ENCODE peak calls at places on chromosomes 4 and X, in ten cellular contexts. R is effector memory CD4-positive, alpha-beta T cell; Q is PC-3; Y is colonic mucosa; N is WERI-Rb-1; C is CD8-positive, alpha-beta memory T cell; E is neural progenitor cell; L is esophagus squamous epithelium; J is osteoblast; T is naive thymus-derived CD4-positive, alpha-beta T cell. S is an unnamed sample.

GRCh38 chr4:1200425-1201035 is 28.1 kb upstream of the SPON2 start:
- DNase-seq in J (peak; percentile 99), T (no peak), C (peak; percentile 31), Q (no peak), L (no peak), N (peak; percentile 57), Y (peak; percentile 55), E (no peak), R (no peak), S (no peak)

GRCh38 chr4:40608628-40609027 is 21.0 kb downstream of the RBM47 start:
- DNase-seq in L (no peak), C (no peak), E (no peak), N (no peak), Y (no peak), T (no peak), Q (no peak), R (no peak), J (no peak), S (no peak)

GRCh38 chr4:112144546-112145325 is 518 bp upstream of the FAM241A start:
- DNase-seq in L (no peak), J (peak; percentile 41), Q (no peak), E (no peak), R (peak; percentile 3), C (peak; percentile 1), N (no peak), Y (no peak), T (no peak), S (no peak)

GRCh38 chr4:99852199-99852718 is 35.6 kb downstream of the DAPP1 start:
- DNase-seq in L (no peak), N (no peak), E (no peak), Q (no peak), T (no peak), C (no peak), Y (no peak), R (no peak), J (no peak), S (no peak)

GRCh38 chr4:113179996-113180395 is 130.5 kb downstream of the ANK2 start:
- DNase-seq in N (no peak), E (no peak), Q (no peak), L (no peak), T (no peak), J (no peak), R (no peak), Y (no peak), C (no peak), S (no peak)

GRCh38 chr4:7964459-7964858 is 24.8 kb upstream of the AFAP1 start:
- DNase-seq in Y (no peak), E (no peak), Q (peak; percentile 26), J (peak; percentile 79), R (peak; percentile 20), C (no peak), L (no peak), T (no peak), N (no peak), S (no peak)

GRCh38 chr4:10045481-10045880 is 24.2 kb upstream of the SLC2A9 start:
- DNase-seq in R (no peak), T (no peak), L (no peak), E (no peak), J (peak; percentile 45), N (no peak), C (no peak), Q (peak; percentile 6), Y (no peak), S (no peak)

GRCh38 chr4:53490965-53491622 is 100.2 kb downstream of the LNX1 start:
- DNase-seq in J (no peak), L (no peak), N (peak; percentile 11), T (no peak), Q (peak; percentile 87), E (peak; percentile 49), Y (peak; percentile 36), C (no peak), R (no peak), S (no peak)

GRCh38 chr4:177728361-177729152 is 286.3 kb upstream of the AGA start:
- DNase-seq in Y (peak; percentile 58), J (no peak), Q (peak; percentile 82), E (no peak), C (no peak), T (no peak), L (no peak), R (no peak), N (peak; percentile 18), S (no peak)

GRCh38 chrX:23815376-23815775 is 32.4 kb downstream of the SAT1 start:
- DNase-seq in T (no peak), E (no peak), C (no peak), L (no peak), Q (no peak), N (no peak), J (peak; percentile 74), R (no peak), Y (no peak), S (no peak)

GRCh38 chrX:23816179-23816578 is 33.2 kb downstream of the SAT1 start:
- DNase-seq in Q (no peak), J (no peak), C (no peak), T (no peak), Y (no peak), N (no peak), R (no peak), E (no peak), L (no peak), S (no peak)

GRCh38 chrX:23813808-23814207 is 30.8 kb downstream of the SAT1 start:
- DNase-seq in Q (no peak), J (no peak), Y (no peak), E (no peak), L (no peak), R (no peak), T (no peak), N (no peak), C (no peak), S (no peak)

GRCh38 chrX:23810279-23810678 is 27.3 kb downstream of the SAT1 start:
- DNase-seq in Y (no peak), J (no peak), E (no peak), L (no peak), R (no peak), N (no peak), Q (no peak), C (no peak), T (no peak), S (no peak)

GRCh38 chrX:23811135-23811781 is 28.3 kb downstream of the SAT1 start:
- DNase-seq in Q (no peak), C (no peak), N (no peak), R (no peak), J (peak; percentile 53), Y (no peak), T (no peak), E (no peak), L (no peak), S (no peak)
- H3K27ac ChIP-seq in Q (no peak overlapping the region), C (no peak overlapping the region), N (no peak overlapping the region), R (no peak overlapping the region), J (no peak overlapping the region), Y (no peak overlapping the region), T (no peak overlapping the region), E (no peak overlapping the region), L (peak overlapping the region; percentile 39), S (peak overlapping the region; percentile 21)

DNA sequence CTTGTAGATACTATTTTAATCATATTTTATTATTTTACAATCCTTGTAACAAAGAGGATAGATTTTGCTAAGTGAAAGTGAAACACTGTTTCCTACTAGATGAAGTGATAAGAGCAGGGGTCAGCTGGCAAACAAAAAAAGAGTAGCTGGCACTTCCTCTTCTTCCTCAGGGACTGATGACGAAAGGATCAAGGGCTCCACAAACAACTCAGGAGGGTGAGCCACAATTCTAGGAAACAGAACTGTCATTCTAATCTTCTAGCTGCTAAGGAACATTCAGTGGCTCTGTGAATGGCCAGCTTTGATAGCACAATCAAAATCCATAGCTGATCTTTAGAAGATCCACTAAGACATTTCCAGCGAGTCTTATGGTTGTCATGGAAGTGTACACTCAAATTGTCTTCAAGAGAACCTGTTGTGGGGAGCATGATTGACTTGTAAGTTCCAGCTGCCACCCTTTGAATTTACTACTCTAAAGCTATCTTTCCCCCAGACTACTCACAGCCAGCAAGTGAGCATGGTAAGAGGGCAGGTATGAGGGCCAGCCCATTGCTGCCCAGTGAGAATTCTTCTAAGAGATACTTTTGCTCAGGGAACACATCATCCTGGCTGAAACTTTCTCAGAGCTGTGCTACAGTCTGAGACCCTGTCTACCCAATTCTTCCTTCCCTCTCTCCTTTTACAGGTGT is 275.7 kb upstream of the RASGEF1B start:
- DNase-seq in C (no peak), Q (no peak), N (no peak), T (no peak), L (no peak), R (no peak), J (no peak), E (no peak), Y (no peak), S (no peak)
- H3K27ac ChIP-seq in C (no peak overlapping the region), Q (no peak overlapping the region), N (no peak overlapping the region), T (no peak overlapping the region), L (no peak overlapping the region), R (no peak overlapping the region), J (no peak overlapping the region), E (no peak overlapping the region), Y (no peak overlapping the region), S (no peak overlapping the region)

GRCh38 chr4:75015627-75016026 is 82.7 kb downstream of the PARM1 start:
- DNase-seq in R (no peak), E (no peak), L (no peak), T (no peak), J (no peak), C (no peak), N (no peak), Q (no peak), Y (no peak), S (no peak)
- H3K27ac ChIP-seq in R (no peak overlapping the region), E (no peak overlapping the region), L (no peak overlapping the region), T (no peak overlapping the region), J (no peak overlapping the region), C (no peak overlapping the region), N (no peak overlapping the region), Q (no peak overlapping the region), Y (no peak overlapping the region), S (no peak overlapping the region)

GRCh38 chr4:108706289-108706688 is 55.9 kb downstream of the OSTC start:
- DNase-seq in L (no peak), R (no peak), E (no peak), J (no peak), T (no peak), C (no peak), Y (no peak), N (no peak), Q (no peak), S (no peak)

GRCh38 chr4:108700358-108700757 is 50.0 kb downstream of the OSTC start:
- DNase-seq in Y (no peak), Q (peak; percentile 7), C (no peak), J (no peak), T (no peak), E (no peak), R (no peak), N (no peak), L (no peak), S (no peak)

GRCh38 chr4:108703966-108704365 is 53.6 kb downstream of the OSTC start:
- DNase-seq in C (no peak), J (no peak), N (no peak), T (no peak), Y (no peak), Q (no peak), R (no peak), L (no peak), E (no peak), S (no peak)

GRCh38 chr4:108702960-108703359 is 52.6 kb downstream of the OSTC start:
- DNase-seq in T (peak; percentile 11), L (no peak), Y (no peak), N (no peak), Q (no peak), E (no peak), R (no peak), J (no peak), C (no peak), S (no peak)

DNA sequence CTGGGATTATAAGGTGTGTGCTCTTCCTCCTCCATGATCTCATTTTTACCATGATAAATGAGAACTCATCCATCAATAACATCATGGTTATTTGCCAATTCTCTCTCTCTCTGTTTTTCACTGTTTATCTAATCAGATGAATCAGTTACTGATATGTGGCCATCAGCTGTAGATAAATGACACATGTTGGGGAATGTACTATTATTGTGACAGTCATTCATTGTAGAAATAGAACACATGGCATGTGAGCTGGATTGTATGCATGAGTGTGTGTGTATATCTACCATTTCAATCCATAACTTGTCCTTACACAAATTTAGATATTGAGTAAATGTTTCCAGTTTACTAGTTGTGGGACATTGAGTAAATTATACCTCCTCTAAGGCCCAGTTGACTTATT is 53.0 kb downstream of the OSTC start:
- DNase-seq in J (no peak), R (no peak), Q (no peak), L (no peak), N (no peak), E (no peak), T (no peak), Y (no peak), C (no peak), S (no peak)
- H3K27ac ChIP-seq in J (no peak overlapping the region), R (no peak overlapping the region), Q (no peak overlapping the region), L (no peak overlapping the region), N (no peak overlapping the region), E (no peak overlapping the region), T (no peak overlapping the region), Y (no peak overlapping the region), C (no peak overlapping the region), S (no peak overlapping the region)

S was measured in substantia nigra.